ENCODE peak calls at places on chromosomes 13 and 19, in seven cellular contexts. C, Z, B, Y, G, J and Q are unnamed samples.

GRCh38 chr19:38691938-38692457 is 44.5 kb downstream of the ACTN4 start:
- DNase-seq in J (no peak), G (peak), B (no peak), C (no peak), Y (no peak), Z (no peak), Q (peak)

GRCh38 chr19:18053571-18054219 is 33.0 kb downstream of the IL12RB1 start:
- DNase-seq in Y (peak), B (no peak), Z (no peak), C (no peak), J (no peak), G (peak), Q (no peak)

GRCh38 chr13:40446365-40446764 is 220.1 kb downstream of the FOXO1 start:
- DNase-seq in Y (peak), G (peak), C (no peak), Z (no peak), B (no peak), J (no peak), Q (no peak)

GRCh38 chr13:42996584-42996983 is 4.5 kb upstream of the EPSTI1 start:
- DNase-seq in C (no peak), Z (no peak), G (peak), Y (peak), J (no peak), B (no peak), Q (no peak)

GRCh38 chr13:84433024-84433423 is 550.8 kb upstream of the SLITRK1 start:
- DNase-seq in G (peak), J (no peak), B (no peak), Z (no peak), Y (peak), C (no peak), Q (no peak)

GRCh38 chr13:109565877-109566276 is 220.5 kb downstream of the IRS2 start:
- DNase-seq in C (no peak), Y (no peak), Z (no peak), B (no peak), G (no peak), J (no peak), Q (no peak)

GRCh38 chr19:50371914-50372475 is 4.3 kb upstream of the NR1H2 start:
- DNase-seq in G (peak), Y (no peak), B (no peak), C (no peak), J (no peak), Z (no peak), Q (no peak)

GRCh38 chr13:31517599-31517998 is 221.7 kb upstream of the RXFP2 start:
- DNase-seq in B (no peak), G (no peak), Z (no peak), C (no peak), J (no peak), Y (no peak), Q (no peak)

GRCh38 chr19:58531052-58531600 is 11.5 kb upstream of the ZBTB45 start:
- DNase-seq in Z (no peak), Y (no peak), B (no peak), C (no peak), J (no peak), G (no peak), Q (no peak)